ENCODE peak calls at places on chromosome 3, in four cellular contexts. N is colonic mucosa, U is right lobe of liver, E is ovary. I is an unnamed sample.

GRCh38 chr3:151816091-151816604 is 2.2 kb downstream of the AADAC start:
- DNase-seq in N (peak), U (peak), E (no peak), I (no peak)

GRCh38 chr3:151673974-151674373 is 59.8 kb upstream of the AADACL2 start:
- DNase-seq in N (no peak), U (no peak), E (no peak), I (no peak)

GRCh38 chr3:136885357-136886213 is 23.6 kb downstream of the NCK1 start:
- DNase-seq in N (no peak), U (no peak), E (no peak), I (no peak)

GRCh38 chr3:11373645-11374044 is 101.4 kb downstream of the ATG7 start:
- DNase-seq in N (no peak), U (no peak), E (no peak), I (no peak)

GRCh38 chr3:59517448-59517847 is 467.6 kb upstream of the CFAP20DC start:
- DNase-seq in N (no peak), U (no peak), E (no peak), I (no peak)

GRCh38 chr3:55297235-55297634 is 189.9 kb downstream of the WNT5A start:
- DNase-seq in N (no peak), U (no peak), E (no peak), I (no peak)

GRCh38 chr3:100265016-100265415 is 4.2 kb downstream of the TBC1D23 start:
- DNase-seq in N (no peak), U (no peak), E (no peak), I (no peak)

GRCh38 chr3:124516333-124516732 is 213.9 kb upstream of the UMPS start:
- DNase-seq in N (no peak), U (no peak), E (no peak), I (no peak)

GRCh38 chr3:30302027-30302426 is 304.4 kb upstream of the TGFBR2 start:
- DNase-seq in N (no peak), U (no peak), E (no peak), I (no peak)

GRCh38 chr3:123167686-123168085 is 34.1 kb upstream of the SEC22A start:
- DNase-seq in N (no peak), U (no peak), E (no peak), I (no peak)

GRCh38 chr3:4978966-4979400 is 254 bp upstream of the BHLHE40 start:
- DNase-seq in N (peak), U (peak), E (peak), I (peak)

GRCh38 chr3:182973047-182973446 is 7.3 kb downstream of the DCUN1D1 start:
- DNase-seq in N (no peak), U (no peak), E (no peak), I (no peak)

GRCh38 chr3:184874709-184875644 is 63.0 kb downstream of the VPS8 start:
- DNase-seq in N (peak), U (no peak), E (no peak), I (no peak)

GRCh38 chr3:127822166-127822835 is at the start of gene MGLL:
- DNase-seq in N (peak), U (peak), E (peak), I (peak)

DNA sequence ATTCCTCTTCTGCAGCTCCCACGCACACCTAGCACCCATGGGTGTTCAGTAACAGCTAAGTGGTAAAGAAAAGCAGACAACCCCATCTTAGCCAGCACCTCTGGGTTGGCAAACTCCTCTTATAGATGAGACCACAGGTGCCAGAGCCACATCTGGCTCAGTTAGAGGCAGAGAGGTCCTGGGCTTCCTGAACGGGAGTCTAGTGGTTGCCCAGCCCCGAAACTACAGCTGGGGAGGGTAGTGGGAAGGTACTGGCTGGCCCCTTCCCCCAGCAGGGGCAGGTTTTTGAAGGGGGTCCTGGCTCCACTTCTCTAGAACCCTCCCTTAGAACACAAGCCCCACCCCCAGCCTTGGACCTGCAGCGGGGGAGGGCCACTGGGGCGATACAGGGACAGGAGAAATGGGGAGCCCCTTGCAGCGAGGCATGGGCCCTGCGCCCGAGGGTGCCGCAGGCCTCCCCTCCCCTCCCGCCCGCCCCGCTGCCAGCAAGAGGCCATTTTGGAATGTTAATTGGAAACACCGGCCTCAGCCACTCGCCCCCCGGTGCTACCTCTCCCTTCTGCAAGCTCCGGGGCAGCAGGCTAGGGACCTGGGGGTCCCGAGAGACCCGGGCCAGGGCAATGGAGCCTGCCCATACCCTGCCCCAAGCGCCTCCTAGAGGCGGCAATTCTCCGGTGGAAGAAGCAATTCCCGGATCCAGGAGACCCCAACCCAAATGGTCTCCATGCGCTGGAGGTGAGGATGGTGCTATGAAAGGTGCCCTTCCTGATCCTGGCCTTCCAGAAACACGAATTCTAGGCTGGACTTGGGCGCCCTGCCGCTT is 1.5 kb downstream of the DUSP7 start:
- DNase-seq in N (peak), U (no peak), E (peak), I (peak)
- TF ChIP-seq CTCF in N (no peak), U (no peak), E (no peak), I (no peak)

GRCh38 chr3:135176881-135177280 is 381.8 kb downstream of the EPHB1 start:
- DNase-seq in N (no peak), U (no peak), E (no peak), I (no peak)

DNA sequence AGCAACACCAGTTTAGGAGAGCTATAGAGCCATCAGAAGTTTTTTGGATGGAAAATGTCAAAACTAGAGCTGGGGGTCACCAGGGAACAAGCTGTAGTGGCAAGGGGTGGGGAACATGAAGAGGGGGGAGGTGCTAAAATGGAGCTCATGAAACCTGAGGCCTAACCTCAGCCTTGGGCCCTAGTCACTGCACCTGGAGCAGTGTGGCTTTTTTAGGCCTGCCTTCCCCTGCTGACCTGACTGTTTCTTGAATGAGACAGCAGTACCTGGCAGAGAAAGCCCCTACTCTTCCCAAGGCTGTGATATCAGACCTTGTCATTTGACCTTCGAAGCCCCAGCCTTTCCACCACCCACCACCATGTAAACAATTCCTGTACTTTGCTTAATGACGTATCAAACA is 383.5 kb downstream of the EPHB1 start:
- DNase-seq in N (no peak), U (no peak), E (no peak), I (no peak)
- H3K27ac ChIP-seq in N (no peak), U (no peak), E (no peak), I (no peak)

DNA sequence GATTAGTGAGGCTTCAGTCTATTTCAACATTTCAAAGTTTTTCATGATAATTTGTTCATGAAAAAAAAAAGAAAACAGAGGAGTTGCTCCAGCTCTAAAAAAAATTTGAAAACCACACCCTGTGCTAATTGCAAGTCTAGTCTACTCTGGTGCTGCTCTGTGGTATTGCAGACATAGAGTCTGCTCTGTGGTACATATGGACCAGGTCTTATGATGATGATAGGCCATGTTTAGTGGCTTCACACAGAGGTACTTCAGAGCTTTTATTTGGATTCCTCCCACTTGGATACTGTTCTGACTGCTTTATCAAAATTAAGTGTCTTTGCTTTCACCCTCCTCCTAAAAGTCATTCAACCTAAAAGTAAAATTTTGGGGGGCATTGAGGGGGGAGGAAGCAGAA is 160.8 kb downstream of the ALCAM start:
- DNase-seq in N (no peak), U (no peak), E (no peak), I (no peak)
- TF ChIP-seq CTCF in N (no peak), U (no peak), E (no peak), I (no peak)

GRCh38 chr3:129645291-129645690 is 38.8 kb upstream of the PLXND1 start:
- DNase-seq in N (no peak), U (no peak), E (no peak), I (no peak)
- H3K27ac ChIP-seq in N (no peak), U (no peak), E (no peak), I (no peak)

DNA sequence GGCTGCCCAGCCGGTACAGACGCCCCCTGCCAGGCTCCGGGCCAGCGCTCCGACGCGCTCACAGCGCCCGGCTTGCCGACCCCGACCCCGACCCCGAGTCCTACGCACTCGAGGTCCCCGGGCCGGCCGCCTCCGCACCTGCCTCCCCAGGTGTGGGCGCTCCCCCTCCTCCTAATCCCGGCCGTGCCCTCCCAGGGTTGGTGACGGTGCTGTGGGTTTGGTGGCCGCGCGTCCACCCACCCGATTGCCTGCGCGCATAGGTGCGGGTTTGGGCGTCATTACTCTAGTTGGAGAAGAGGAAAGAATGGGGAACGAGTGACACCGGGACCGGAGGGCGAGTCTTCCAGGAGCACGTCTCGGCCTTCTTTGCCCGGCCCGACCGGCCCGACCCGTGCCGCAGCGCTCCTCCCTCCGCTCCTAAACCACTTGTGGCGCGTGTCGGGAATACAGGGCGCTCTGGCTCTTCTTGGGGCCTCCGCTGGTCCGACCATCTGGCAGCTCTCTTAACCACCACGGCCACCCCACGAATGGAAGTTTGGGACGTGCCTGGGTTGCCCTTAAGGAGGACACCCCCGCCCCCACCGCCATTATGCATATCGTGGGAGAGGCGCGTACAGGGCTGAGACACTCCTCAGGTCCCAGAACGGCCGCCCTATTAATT is 814 bp upstream of the THRB start:
- DNase-seq in N (peak), U (peak), E (peak), I (peak)
- TF ChIP-seq CTCF in N (no peak), U (no peak), E (no peak), I (peak)

GRCh38 chr3:188276366-188276765 is 122.4 kb downstream of the LPP start:
- DNase-seq in N (no peak), U (no peak), E (no peak), I (no peak)

GRCh38 chr3:188272481-188273372 is 118.8 kb downstream of the LPP start:
- DNase-seq in N (no peak), U (no peak), E (no peak), I (no peak)

GRCh38 chr3:188271226-188271894 is 117.4 kb downstream of the LPP start:
- DNase-seq in N (no peak), U (no peak), E (no peak), I (no peak)

GRCh38 chr3:188270423-188270972 is 116.5 kb downstream of the LPP start:
- DNase-seq in N (no peak), U (no peak), E (no peak), I (no peak)

GRCh38 chr3:188274249-188274915 is 120.4 kb downstream of the LPP start:
- DNase-seq in N (no peak), U (no peak), E (no peak), I (no peak)
- H3K27ac ChIP-seq in N (no peak), U (no peak), E (no peak), I (no peak)

DNA sequence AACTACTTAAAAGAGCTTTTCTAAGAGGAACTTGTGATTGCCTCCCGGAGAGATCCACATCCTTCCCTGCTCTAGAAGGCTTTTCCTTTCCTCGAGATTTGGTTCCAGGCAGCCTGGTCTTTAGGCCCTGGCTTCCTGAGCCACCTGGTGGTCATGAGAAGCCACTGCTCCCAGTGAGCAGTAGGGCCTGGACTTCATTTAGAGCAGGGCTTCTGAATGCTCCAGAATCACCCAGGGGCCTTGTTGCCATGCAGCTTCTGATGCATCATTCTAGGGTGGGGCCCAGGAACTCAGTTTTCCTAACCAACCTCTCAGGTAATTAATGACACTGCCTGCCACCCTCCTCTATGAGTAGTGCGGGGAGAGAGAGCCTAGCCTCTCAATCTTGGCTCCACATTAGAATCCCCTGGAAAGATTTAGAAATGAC is 29.6 kb downstream of the PSMD6 start:
- DNase-seq in N (peak), U (peak), E (peak), I (peak)
- TF ChIP-seq CTCF in N (peak), U (peak), E (peak), I (peak)

GRCh38 chr3:27166888-27167287 is 202.3 kb downstream of the NEK10 start:
- DNase-seq in N (no peak), U (no peak), E (no peak), I (no peak)
- H3K27ac ChIP-seq in N (no peak), U (no peak), E (no peak), I (no peak)

DNA sequence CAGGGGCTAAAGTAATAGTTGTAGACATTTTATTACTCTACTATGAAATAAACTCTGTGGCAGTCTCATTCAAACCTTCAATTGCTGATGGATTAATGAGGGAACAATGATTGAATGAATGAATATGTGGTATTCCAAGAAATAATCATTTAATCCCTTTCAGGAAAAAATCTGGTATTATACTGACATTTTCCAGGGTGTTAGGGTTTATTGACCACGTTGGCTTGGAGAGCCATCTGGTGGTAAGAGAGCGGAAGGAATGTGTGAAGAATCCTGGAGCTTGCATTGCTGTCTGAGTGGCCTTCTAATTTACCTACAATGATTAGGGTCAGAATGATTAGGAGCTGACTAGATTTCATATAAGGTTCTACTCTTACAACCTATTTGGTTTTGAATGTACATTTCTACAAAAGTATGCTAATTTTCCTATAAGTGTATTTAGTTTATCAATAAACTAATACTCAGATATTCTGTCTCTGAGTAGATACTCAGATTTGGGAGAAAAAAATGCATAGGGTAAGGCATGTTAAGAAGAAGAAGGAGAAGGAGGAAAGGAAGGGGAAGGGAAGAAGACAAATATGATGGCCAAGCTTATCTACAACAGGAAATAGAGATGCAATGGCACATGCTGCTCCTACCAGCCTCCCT is 249.9 kb downstream of the ROBO1 start:
- DNase-seq in N (no peak), U (no peak), E (no peak), I (no peak)
- TF ChIP-seq CTCF in N (no peak), U (peak), E (no peak), I (no peak)